ENCODE peak calls at places on chromosomes 16 and 17, in six cellular contexts. One of them, this sample, is unnamed.

GRCh38 chr17:18118633-18118975 is 10.0 kb downstream of the MYO15A start:
- DNase-seq in NCI-H1436: no peak
- DNase-seq in non-pigmented ciliary epithelial cell: no peak
- DNase-seq in HTR-8/SVneo: no peak
- DNase-seq in HT1080: no peak
- DNase-seq in glomerular endothelial cell: no peak
- DNase-seq in this sample: no peak

GRCh38 chr17:725084-725483 is 7.3 kb upstream of the TLCD3A start:
- DNase-seq in NCI-H1436: no peak
- DNase-seq in non-pigmented ciliary epithelial cell: no peak
- DNase-seq in HTR-8/SVneo: no peak
- DNase-seq in HT1080: no peak
- DNase-seq in glomerular endothelial cell: no peak
- DNase-seq in this sample: no peak

GRCh38 chr16:66487580-66488235 is 60.6 kb downstream of the BEAN1 start:
- DNase-seq in NCI-H1436: no peak
- DNase-seq in non-pigmented ciliary epithelial cell: no peak
- DNase-seq in HTR-8/SVneo: no peak
- DNase-seq in HT1080: no peak
- DNase-seq in glomerular endothelial cell: no peak
- DNase-seq in this sample: no peak

GRCh38 chr17:7557147-7557764 is 1.3 kb upstream of the TNFSF13 start:
- DNase-seq in NCI-H1436: no peak
- DNase-seq in non-pigmented ciliary epithelial cell: no peak
- DNase-seq in HTR-8/SVneo: no peak
- DNase-seq in HT1080: no peak
- DNase-seq in glomerular endothelial cell: no peak
- DNase-seq in this sample: no peak

GRCh38 chr17:57915980-57916757 is 39.0 kb downstream of the CUEDC1 start:
- DNase-seq in NCI-H1436: peak; percentile 35
- DNase-seq in non-pigmented ciliary epithelial cell: no peak
- DNase-seq in HTR-8/SVneo: no peak
- DNase-seq in HT1080: no peak
- DNase-seq in glomerular endothelial cell: no peak
- DNase-seq in this sample: peak; percentile 91

GRCh38 chr17:13462161-13462560 is 139.6 kb downstream of the HS3ST3A1 start:
- DNase-seq in NCI-H1436: no peak
- DNase-seq in non-pigmented ciliary epithelial cell: no peak
- DNase-seq in HTR-8/SVneo: no peak
- DNase-seq in HT1080: no peak
- DNase-seq in glomerular endothelial cell: no peak
- DNase-seq in this sample: no peak

GRCh38 chr16:19963306-19963705 is 78.7 kb upstream of the GPRC5B start:
- DNase-seq in NCI-H1436: no peak
- DNase-seq in non-pigmented ciliary epithelial cell: no peak
- DNase-seq in HTR-8/SVneo: no peak
- DNase-seq in HT1080: no peak
- DNase-seq in glomerular endothelial cell: no peak
- DNase-seq in this sample: no peak

GRCh38 chr16:1198194-1198593 is 26.9 kb downstream of the TPSG1 start:
- DNase-seq in NCI-H1436: no peak
- DNase-seq in non-pigmented ciliary epithelial cell: no peak
- DNase-seq in HTR-8/SVneo: no peak
- DNase-seq in HT1080: no peak
- DNase-seq in glomerular endothelial cell: no peak
- DNase-seq in this sample: no peak

GRCh38 chr17:15414502-15415348 is 52.7 kb downstream of the CDRT4 start:
- DNase-seq in NCI-H1436: no peak
- DNase-seq in non-pigmented ciliary epithelial cell: no peak
- DNase-seq in HTR-8/SVneo: no peak
- DNase-seq in HT1080: no peak
- DNase-seq in glomerular endothelial cell: no peak
- DNase-seq in this sample: no peak

GRCh38 chr17:62781826-62782225 is 26.3 kb downstream of the MARCHF10 start:
- DNase-seq in NCI-H1436: no peak
- DNase-seq in non-pigmented ciliary epithelial cell: no peak
- DNase-seq in HTR-8/SVneo: no peak
- DNase-seq in HT1080: no peak
- DNase-seq in glomerular endothelial cell: no peak
- DNase-seq in this sample: no peak

GRCh38 chr16:15466886-15467781 is 32.7 kb downstream of the BMERB1 start:
- DNase-seq in NCI-H1436: no peak
- DNase-seq in non-pigmented ciliary epithelial cell: no peak
- DNase-seq in HTR-8/SVneo: no peak
- DNase-seq in HT1080: peak; percentile 49
- DNase-seq in glomerular endothelial cell: no peak
- DNase-seq in this sample: no peak

GRCh38 chr16:70746040-70746707 is 54.8 kb downstream of the VAC14 start:
- DNase-seq in NCI-H1436: no peak
- DNase-seq in non-pigmented ciliary epithelial cell: no peak
- DNase-seq in HTR-8/SVneo: peak; percentile 25
- DNase-seq in HT1080: peak; percentile 81
- DNase-seq in glomerular endothelial cell: no peak
- DNase-seq in this sample: no peak

GRCh38 chr17:70405492-70406220 is 236.3 kb downstream of the KCNJ2 start:
- DNase-seq in NCI-H1436: no peak
- DNase-seq in non-pigmented ciliary epithelial cell: peak; percentile 95
- DNase-seq in HTR-8/SVneo: peak; percentile 45
- DNase-seq in HT1080: peak; percentile 95
- DNase-seq in glomerular endothelial cell: no peak
- DNase-seq in this sample: no peak

GRCh38 chr16:4115209-4115940 is 867 bp downstream of the ADCY9 start:
- DNase-seq in NCI-H1436: peak; percentile 14
- DNase-seq in non-pigmented ciliary epithelial cell: no peak
- DNase-seq in HTR-8/SVneo: peak; percentile 59
- DNase-seq in HT1080: no peak
- DNase-seq in glomerular endothelial cell: no peak
- DNase-seq in this sample: peak; percentile 72

GRCh38 chr16:5905935-5906334 is 808.3 kb upstream of the EEF2KMT start:
- DNase-seq in NCI-H1436: no peak
- DNase-seq in non-pigmented ciliary epithelial cell: no peak
- DNase-seq in HTR-8/SVneo: no peak
- DNase-seq in HT1080: peak; percentile 94
- DNase-seq in glomerular endothelial cell: no peak
- DNase-seq in this sample: no peak

GRCh38 chr16:47571711-47572110 is 110.6 kb downstream of the PHKB start:
- DNase-seq in NCI-H1436: no peak
- DNase-seq in non-pigmented ciliary epithelial cell: no peak
- DNase-seq in HTR-8/SVneo: no peak
- DNase-seq in HT1080: no peak
- DNase-seq in glomerular endothelial cell: no peak
- DNase-seq in this sample: no peak

GRCh38 chr17:72087876-72088275 is 32.9 kb upstream of the SOX9 start:
- DNase-seq in NCI-H1436: no peak
- DNase-seq in non-pigmented ciliary epithelial cell: no peak
- DNase-seq in HTR-8/SVneo: no peak
- DNase-seq in HT1080: no peak
- DNase-seq in glomerular endothelial cell: no peak
- DNase-seq in this sample: no peak

GRCh38 chr16:53849585-53849984 is 145.6 kb downstream of the FTO start:
- DNase-seq in NCI-H1436: no peak
- DNase-seq in non-pigmented ciliary epithelial cell: no peak
- DNase-seq in HTR-8/SVneo: no peak
- DNase-seq in HT1080: no peak
- DNase-seq in glomerular endothelial cell: no peak
- DNase-seq in this sample: no peak

GRCh38 chr16:3876160-3876559 is 4.4 kb downstream of the CREBBP start:
- DNase-seq in NCI-H1436: no peak
- DNase-seq in non-pigmented ciliary epithelial cell: no peak
- DNase-seq in HTR-8/SVneo: no peak
- DNase-seq in HT1080: no peak
- DNase-seq in glomerular endothelial cell: no peak
- DNase-seq in this sample: no peak

GRCh38 chr16:27721548-27722265 is 171.8 kb downstream of the KATNIP start:
- DNase-seq in NCI-H1436: no peak
- DNase-seq in non-pigmented ciliary epithelial cell: peak; percentile 45
- DNase-seq in HTR-8/SVneo: no peak
- DNase-seq in HT1080: no peak
- DNase-seq in glomerular endothelial cell: no peak
- DNase-seq in this sample: no peak

GRCh38 chr17:72984925-72985322 is 107.6 kb downstream of the SLC39A11 start:
- DNase-seq in NCI-H1436: no peak
- DNase-seq in non-pigmented ciliary epithelial cell: no peak
- DNase-seq in HTR-8/SVneo: no peak
- DNase-seq in HT1080: peak; percentile 68
- DNase-seq in glomerular endothelial cell: no peak
- DNase-seq in this sample: no peak

GRCh38 chr17:73841431-73842060 is 197.3 kb upstream of the SDK2 start:
- DNase-seq in NCI-H1436: peak; percentile 84
- DNase-seq in non-pigmented ciliary epithelial cell: no peak
- DNase-seq in HTR-8/SVneo: peak; percentile 27
- DNase-seq in HT1080: no peak
- DNase-seq in glomerular endothelial cell: no peak
- DNase-seq in this sample: peak; percentile 68

GRCh38 chr16:7055443-7055842 is 277.2 kb upstream of the RBFOX1 start:
- DNase-seq in NCI-H1436: no peak
- DNase-seq in non-pigmented ciliary epithelial cell: no peak
- DNase-seq in HTR-8/SVneo: no peak
- DNase-seq in HT1080: peak; percentile 1
- DNase-seq in glomerular endothelial cell: no peak
- DNase-seq in this sample: no peak

GRCh38 chr16:86642084-86642483 is 63.7 kb downstream of the FOXL1 start:
- DNase-seq in NCI-H1436: no peak
- DNase-seq in non-pigmented ciliary epithelial cell: no peak
- DNase-seq in HTR-8/SVneo: no peak
- DNase-seq in HT1080: no peak
- DNase-seq in glomerular endothelial cell: no peak
- DNase-seq in this sample: no peak

GRCh38 chr17:6509295-6509771 is 47.0 kb downstream of the PITPNM3 start:
- DNase-seq in NCI-H1436: no peak
- DNase-seq in non-pigmented ciliary epithelial cell: no peak
- DNase-seq in HTR-8/SVneo: no peak
- DNase-seq in HT1080: no peak
- DNase-seq in glomerular endothelial cell: no peak
- DNase-seq in this sample: no peak

GRCh38 chr17:79009397-79010303 is at the start of gene CANT1:
- DNase-seq in NCI-H1436: peak; percentile 65
- DNase-seq in non-pigmented ciliary epithelial cell: no peak
- DNase-seq in HTR-8/SVneo: peak; percentile 90
- DNase-seq in HT1080: peak; percentile 83
- DNase-seq in glomerular endothelial cell: no peak
- DNase-seq in this sample: peak; percentile 94